ENCODE peak calls at places on chromosomes 13 and 19, in five cellular contexts. One of them, this sample, is unnamed.

GRCh38 chr19:38596057-38596981 is 21.4 kb downstream of the MAP4K1 start:
- DNase-seq in C1 segment of cervical spinal cord: no peak
- DNase-seq in NCI-H1105: peak; percentile 71
- DNase-seq in spleen: no peak
- DNase-seq in HT-29: peak; percentile 62
- DNase-seq in this sample: peak; percentile 95

GRCh38 chr19:37953125-37953524 is 46.1 kb downstream of the SIPA1L3 start:
- DNase-seq in C1 segment of cervical spinal cord: no peak
- DNase-seq in NCI-H1105: no peak
- DNase-seq in spleen: no peak
- DNase-seq in HT-29: no peak
- DNase-seq in this sample: no peak

GRCh38 chr19:29519931-29520330 is 5.9 kb upstream of the VSTM2B start:
- DNase-seq in C1 segment of cervical spinal cord: no peak
- DNase-seq in NCI-H1105: no peak
- DNase-seq in spleen: peak; percentile 43
- DNase-seq in HT-29: no peak
- DNase-seq in this sample: no peak

GRCh38 chr19:51549533-51550324 is 18.3 kb upstream of the SIGLEC6 start:
- DNase-seq in C1 segment of cervical spinal cord: no peak
- DNase-seq in NCI-H1105: no peak
- DNase-seq in spleen: no peak
- DNase-seq in HT-29: no peak
- DNase-seq in this sample: no peak

GRCh38 chr13:107066355-107066754 is 498.4 kb upstream of the ARGLU1 start:
- DNase-seq in C1 segment of cervical spinal cord: no peak
- DNase-seq in NCI-H1105: no peak
- DNase-seq in spleen: no peak
- DNase-seq in HT-29: no peak
- DNase-seq in this sample: no peak

GRCh38 chr13:113591750-113592149 is 7.2 kb downstream of the TFDP1 start:
- DNase-seq in C1 segment of cervical spinal cord: no peak
- DNase-seq in NCI-H1105: no peak
- DNase-seq in spleen: peak; percentile 48
- DNase-seq in HT-29: no peak
- DNase-seq in this sample: no peak

GRCh38 chr13:102774210-102774560 is 599 bp upstream of the TEX30 start:
- DNase-seq in C1 segment of cervical spinal cord: peak; percentile 21
- DNase-seq in NCI-H1105: no peak
- DNase-seq in spleen: peak; percentile 87
- DNase-seq in HT-29: no peak
- DNase-seq in this sample: no peak

GRCh38 chr13:44573071-44573470 is 3.1 kb downstream of the TSC22D1 start:
- DNase-seq in C1 segment of cervical spinal cord: no peak
- DNase-seq in NCI-H1105: no peak
- DNase-seq in spleen: no peak
- DNase-seq in HT-29: no peak
- DNase-seq in this sample: no peak

GRCh38 chr13:110687736-110688135 is 18.2 kb downstream of the CARS2 start:
- DNase-seq in C1 segment of cervical spinal cord: no peak
- DNase-seq in NCI-H1105: no peak
- DNase-seq in spleen: peak; percentile 21
- DNase-seq in HT-29: no peak
- DNase-seq in this sample: no peak

GRCh38 chr13:88154001-88154400 is 482.8 kb downstream of the SLITRK5 start:
- DNase-seq in C1 segment of cervical spinal cord: no peak
- DNase-seq in NCI-H1105: no peak
- DNase-seq in spleen: no peak
- DNase-seq in HT-29: no peak
- DNase-seq in this sample: no peak

GRCh38 chr19:18590273-18591272 is 2.0 kb downstream of the REX1BD start:
- DNase-seq in C1 segment of cervical spinal cord: peak; percentile 55
- DNase-seq in NCI-H1105: peak; percentile 97
- DNase-seq in spleen: no peak
- DNase-seq in HT-29: no peak
- DNase-seq in this sample: peak; percentile 94

GRCh38 chr19:14410054-14410774 is 8.9 kb downstream of the DDX39A start:
- DNase-seq in C1 segment of cervical spinal cord: no peak
- DNase-seq in NCI-H1105: no peak
- DNase-seq in spleen: peak; percentile 90
- DNase-seq in HT-29: no peak
- DNase-seq in this sample: no peak

GRCh38 chr19:33194527-33194883 is 375 bp downstream of the LRP3 start:
- DNase-seq in C1 segment of cervical spinal cord: no peak
- DNase-seq in NCI-H1105: no peak
- DNase-seq in spleen: no peak
- DNase-seq in HT-29: no peak
- DNase-seq in this sample: no peak

GRCh38 chr19:31451686-31452325 is 102.6 kb upstream of the TSHZ3 start:
- DNase-seq in C1 segment of cervical spinal cord: no peak
- DNase-seq in NCI-H1105: no peak
- DNase-seq in spleen: no peak
- DNase-seq in HT-29: no peak
- DNase-seq in this sample: no peak

GRCh38 chr19:17846146-17846545 is 1.6 kb downstream of the JAK3 start:
- DNase-seq in C1 segment of cervical spinal cord: no peak
- DNase-seq in NCI-H1105: no peak
- DNase-seq in spleen: peak; percentile 74
- DNase-seq in HT-29: no peak
- DNase-seq in this sample: no peak

GRCh38 chr13:111431241-111431640 is 110.8 kb downstream of the TEX29 start:
- DNase-seq in C1 segment of cervical spinal cord: no peak
- DNase-seq in NCI-H1105: peak; percentile 88
- DNase-seq in spleen: no peak
- DNase-seq in HT-29: no peak
- DNase-seq in this sample: peak; percentile 75

GRCh38 chr19:40815223-40815622 is 16.2 kb downstream of the EGLN2 start:
- DNase-seq in C1 segment of cervical spinal cord: no peak
- DNase-seq in NCI-H1105: no peak
- DNase-seq in spleen: no peak
- DNase-seq in HT-29: no peak
- DNase-seq in this sample: no peak

GRCh38 chr13:24632382-24633121 is 47.7 kb upstream of the ATP12A start:
- DNase-seq in C1 segment of cervical spinal cord: no peak
- DNase-seq in NCI-H1105: no peak
- DNase-seq in spleen: no peak
- DNase-seq in HT-29: no peak
- DNase-seq in this sample: no peak

GRCh38 chr13:41008349-41008980 is 10.7 kb downstream of the ELF1 start:
- DNase-seq in C1 segment of cervical spinal cord: no peak
- DNase-seq in NCI-H1105: no peak
- DNase-seq in spleen: no peak
- DNase-seq in HT-29: peak; percentile 64
- DNase-seq in this sample: no peak

GRCh38 chr13:60090579-60090978 is 73.1 kb downstream of the DIAPH3 start:
- DNase-seq in C1 segment of cervical spinal cord: no peak
- DNase-seq in NCI-H1105: no peak
- DNase-seq in spleen: no peak
- DNase-seq in HT-29: no peak
- DNase-seq in this sample: no peak

GRCh38 chr13:84481958-84482357 is 599.7 kb upstream of the SLITRK1 start:
- DNase-seq in C1 segment of cervical spinal cord: no peak
- DNase-seq in NCI-H1105: no peak
- DNase-seq in spleen: no peak
- DNase-seq in HT-29: no peak
- DNase-seq in this sample: no peak

GRCh38 chr13:40187836-40188591 is 478.4 kb downstream of the FOXO1 start:
- DNase-seq in C1 segment of cervical spinal cord: no peak
- DNase-seq in NCI-H1105: no peak
- DNase-seq in spleen: peak; percentile 82
- DNase-seq in HT-29: no peak
- DNase-seq in this sample: no peak

GRCh38 chr13:42788601-42789000 is 7.2 kb downstream of the FAM216B start:
- DNase-seq in C1 segment of cervical spinal cord: no peak
- DNase-seq in NCI-H1105: no peak
- DNase-seq in spleen: no peak
- DNase-seq in HT-29: no peak
- DNase-seq in this sample: no peak

This sample was measured in NCI-H345.